ENCODE peak calls at places on chromosomes 1 and 21, in ten cellular contexts. A is A549; O is ELR; J is stimulated activated CD4-positive, alpha-beta T cell treated with anti-CD3 and anti-CD28 coated beads, Interleukin-2, amount 100 ng/mL, for 24 hours; F is uterus; B is coronary artery; I is ureter; E is naive thymus-derived CD4-positive, alpha-beta T cell; H is GM13977; G is AG08396. T is an unnamed sample.

GRCh38 chr1:46494910-46495309 is 5.3 kb downstream of the DMBX1 start:
- DNase-seq in A (no peak), O (no peak), J (no peak), F (no peak), B (no peak), I (no peak), E (no peak), H (no peak), G (no peak), T (no peak)

GRCh38 chr21:33069994-33070811 is at the start of gene OLIG1:
- DNase-seq in A (peak; percentile 55), O (peak; percentile 12), J (peak; percentile 69), F (no peak), B (no peak), I (no peak), E (peak; percentile 26), H (peak; percentile 52), G (peak; percentile 35), T (peak; percentile 67)

GRCh38 chr1:171799166-171799565 is 17.7 kb downstream of the METTL13 start:
- DNase-seq in A (no peak), O (no peak), J (no peak), F (no peak), B (no peak), I (no peak), E (no peak), H (no peak), G (no peak), T (no peak)

GRCh38 chr1:51978099-51978498 is 12.4 kb downstream of the RAB3B start:
- DNase-seq in A (no peak), O (no peak), J (no peak), F (no peak), B (no peak), I (no peak), E (no peak), H (no peak), G (no peak), T (no peak)

GRCh38 chr1:201791051-201791774 is 37.7 kb upstream of the IPO9 start:
- DNase-seq in A (no peak), O (no peak), J (no peak), F (no peak), B (no peak), I (no peak), E (no peak), H (no peak), G (no peak), T (no peak)

GRCh38 chr21:38472709-38473108 is 25.6 kb downstream of the ERG start:
- DNase-seq in A (no peak), O (no peak), J (no peak), F (no peak), B (no peak), I (no peak), E (no peak), H (no peak), G (no peak), T (no peak)

GRCh38 chr1:234621657-234622335 is 11.8 kb upstream of the IRF2BP2 start:
- DNase-seq in A (no peak), O (peak; percentile 68), J (no peak), F (no peak), B (no peak), I (no peak), E (no peak), H (no peak), G (no peak), T (no peak)

GRCh38 chr1:182990413-182991144 is 32.6 kb upstream of the LAMC1 start:
- DNase-seq in A (no peak), O (peak; percentile 73), J (no peak), F (peak; percentile 18), B (no peak), I (no peak), E (no peak), H (no peak), G (peak; percentile 6), T (no peak)

GRCh38 chr1:158798531-158798930 is 17.5 kb upstream of the OR6N2 start:
- DNase-seq in A (no peak), O (peak; percentile 19), J (no peak), F (no peak), B (no peak), I (no peak), E (no peak), H (no peak), G (no peak), T (no peak)

GRCh38 chr1:211882391-211882790 is 51.8 kb upstream of the LPGAT1 start:
- DNase-seq in A (no peak), O (no peak), J (no peak), F (no peak), B (no peak), I (no peak), E (no peak), H (no peak), G (no peak), T (no peak)

GRCh38 chr1:42006836-42007235 is 88.1 kb upstream of the HIVEP3 start:
- DNase-seq in A (no peak), O (peak; percentile 28), J (no peak), F (no peak), B (no peak), I (no peak), E (no peak), H (no peak), G (no peak), T (no peak)

GRCh38 chr1:7960165-7960564 is 1.3 kb upstream of the PARK7 start:
- DNase-seq in A (no peak), O (no peak), J (no peak), F (no peak), B (no peak), I (no peak), E (no peak), H (no peak), G (no peak), T (no peak)

GRCh38 chr1:205458777-205459566 is 3.1 kb upstream of the BLACAT1 start:
- DNase-seq in A (no peak), O (peak; percentile 52), J (peak; percentile 32), F (no peak), B (no peak), I (no peak), E (peak; percentile 38), H (no peak), G (peak; percentile 78), T (no peak)

GRCh38 chr1:56799605-56800398 is 19.4 kb downstream of the FYB2 start:
- DNase-seq in A (no peak), O (peak; percentile 19), J (no peak), F (no peak), B (no peak), I (no peak), E (no peak), H (no peak), G (peak; percentile 34), T (no peak)

GRCh38 chr1:10635385-10635896 is 160.7 kb downstream of the PEX14 start:
- DNase-seq in A (no peak), O (peak; percentile 50), J (no peak), F (peak; percentile 58), B (no peak), I (peak; percentile 84), E (no peak), H (no peak), G (peak; percentile 59), T (no peak)

GRCh38 chr1:39391741-39392679 is 99.4 kb upstream of the BMP8A start:
- DNase-seq in A (peak; percentile 74), O (peak; percentile 96), J (no peak), F (peak; percentile 38), B (no peak), I (no peak), E (no peak), H (no peak), G (peak; percentile 69), T (no peak)

GRCh38 chr1:46246548-46247432 is 773 bp upstream of the RAD54L start:
- DNase-seq in A (peak; percentile 81), O (peak; percentile 66), J (peak; percentile 70), F (no peak), B (no peak), I (no peak), E (no peak), H (peak; percentile 70), G (peak; percentile 61), T (peak; percentile 63)

GRCh38 chr1:235073968-235074334 is 54.7 kb downstream of the TOMM20 start:
- DNase-seq in A (no peak), O (no peak), J (no peak), F (no peak), B (no peak), I (no peak), E (no peak), H (no peak), G (no peak), T (no peak)

GRCh38 chr1:12621346-12622320 is 3.6 kb upstream of the DHRS3 start:
- DNase-seq in A (no peak), O (no peak), J (no peak), F (no peak), B (no peak), I (no peak), E (no peak), H (no peak), G (no peak), T (no peak)

GRCh38 chr1:40218333-40218732 is 29.4 kb upstream of the TMCO2 start:
- DNase-seq in A (no peak), O (no peak), J (no peak), F (no peak), B (no peak), I (no peak), E (no peak), H (no peak), G (no peak), T (no peak)

GRCh38 chr1:212237651-212238050 is 47.6 kb upstream of the PPP2R5A start:
- DNase-seq in A (peak; percentile 44), O (peak; percentile 32), J (no peak), F (no peak), B (no peak), I (no peak), E (no peak), H (peak; percentile 36), G (no peak), T (no peak)

GRCh38 chr1:85581138-85581801 is 709 bp downstream of the CCN1 start:
- DNase-seq in A (peak; percentile 35), O (peak; percentile 55), J (peak; percentile 65), F (peak; percentile 79), B (peak; percentile 88), I (peak; percentile 81), E (no peak), H (peak; percentile 79), G (peak; percentile 40), T (no peak)

GRCh38 chr1:183302452-183303324 is 115.5 kb downstream of the NMNAT2 start:
- DNase-seq in A (no peak), O (no peak), J (no peak), F (no peak), B (no peak), I (no peak), E (no peak), H (no peak), G (no peak), T (no peak)

GRCh38 chr1:200290010-200290685 is 119.7 kb downstream of the ZNF281 start:
- DNase-seq in A (peak; percentile 51), O (peak; percentile 52), J (no peak), F (no peak), B (no peak), I (no peak), E (no peak), H (no peak), G (no peak), T (no peak)

GRCh38 chr1:8858888-8859706 is 19.4 kb downstream of the ENO1 start:
- DNase-seq in A (no peak), O (peak; percentile 84), J (no peak), F (peak; percentile 59), B (no peak), I (no peak), E (peak; percentile 73), H (no peak), G (peak; percentile 39), T (peak; percentile 23)

GRCh38 chr1:161258439-161259386 is at the start of gene PCP4L1:
- DNase-seq in A (peak; percentile 73), O (peak; percentile 60), J (peak; percentile 55), F (peak; percentile 18), B (no peak), I (peak; percentile 87), E (peak; percentile 36), H (peak; percentile 82), G (peak; percentile 72), T (peak; percentile 92)

GRCh38 chr1:36874271-36875017 is 159.9 kb downstream of the GRIK3 start:
- DNase-seq in A (no peak), O (no peak), J (no peak), F (no peak), B (peak; percentile 35), I (peak; percentile 13), E (no peak), H (no peak), G (no peak), T (no peak)

GRCh38 chr1:158019177-158019868 is 25.9 kb downstream of the KIRREL1 start:
- DNase-seq in A (peak; percentile 76), O (peak; percentile 97), J (no peak), F (peak; percentile 84), B (peak; percentile 83), I (no peak), E (no peak), H (no peak), G (peak; percentile 78), T (no peak)

T was measured in NCI-H526 treated with DMSO at 0.1 percent for 48 hours.